ENCODE peak calls at places on chromosomes 13 and 19, in seven cellular contexts. I is HL-60, P is adrenal gland, E is breast epithelium, T is neural progenitor cell, B is upper lobe of left lung, Y is cardiac muscle cell. A is an unnamed sample.

GRCh38 chr13:79211377-79211776 is 194.7 kb downstream of the RBM26 start:
- DNase-seq in Y (no peak), T (no peak), P (no peak), I (peak; percentile 52), B (no peak), E (no peak), A (no peak)

GRCh38 chr19:21094347-21095025 is 12.5 kb downstream of the ZNF714 start:
- DNase-seq in T (no peak), Y (no peak), B (no peak), E (no peak), I (no peak), P (no peak), A (no peak)

GRCh38 chr19:3005345-3005744 is 23.7 kb downstream of the TLE2 start:
- DNase-seq in Y (no peak), T (no peak), I (no peak), P (no peak), E (no peak), B (no peak), A (no peak)

GRCh38 chr13:110092869-110093268 is 214.1 kb downstream of the COL4A1 start:
- DNase-seq in Y (no peak), I (no peak), B (no peak), P (no peak), E (no peak), T (no peak), A (no peak)

GRCh38 chr19:36771275-36772231 is 1.1 kb downstream of the ZNF850 start:
- DNase-seq in B (no peak), I (peak; percentile 63), P (peak; percentile 79), E (peak; percentile 62), T (peak; percentile 71), Y (peak; percentile 97), A (peak; percentile 70)

GRCh38 chr19:46648070-46648960 is 12.3 kb upstream of the GNG8 start:
- DNase-seq in T (no peak), P (no peak), Y (no peak), B (peak; percentile 70), I (no peak), E (no peak), A (no peak)

GRCh38 chr13:104408733-104409132 is 1342.5 kb upstream of the SLC10A2 start:
- DNase-seq in I (no peak), B (no peak), P (no peak), T (no peak), E (no peak), Y (no peak), A (no peak)

GRCh38 chr19:16566161-16566560 is 6.1 kb downstream of the SLC35E1 start:
- DNase-seq in Y (no peak), B (no peak), E (peak; percentile 45), P (no peak), T (no peak), I (no peak), A (no peak)

GRCh38 chr13:100363351-100363750 is 225.2 kb downstream of the GGACT start:
- DNase-seq in T (no peak), B (no peak), I (no peak), Y (no peak), E (no peak), P (no peak), A (no peak)

GRCh38 chr13:76339649-76340048 is 546.6 kb downstream of the KCTD12 start:
- DNase-seq in T (no peak), B (no peak), P (no peak), I (no peak), E (no peak), Y (no peak), A (no peak)

GRCh38 chr13:32969516-32969941 is 46.7 kb upstream of the KL start:
- DNase-seq in P (peak; percentile 53), Y (no peak), E (no peak), B (no peak), T (no peak), I (no peak), A (no peak)

GRCh38 chr13:76210262-76210661 is 574.1 kb downstream of the LMO7 start:
- DNase-seq in B (no peak), I (no peak), P (no peak), Y (peak; percentile 39), T (no peak), E (no peak), A (peak; percentile 47)

GRCh38 chr13:89383891-89384290 is 1712.7 kb downstream of the SLITRK5 start:
- DNase-seq in P (no peak), Y (no peak), I (no peak), T (no peak), E (no peak), B (no peak), A (no peak)

GRCh38 chr13:110062077-110062776 is 244.7 kb downstream of the COL4A1 start:
- DNase-seq in Y (no peak), I (no peak), E (peak; percentile 38), P (no peak), B (peak; percentile 23), T (no peak), A (peak; percentile 52)

GRCh38 chr19:36526581-36526980 is 1.5 kb downstream of the ZNF260 start:
- DNase-seq in I (no peak), B (no peak), E (no peak), Y (no peak), T (no peak), P (no peak), A (no peak)

GRCh38 chr13:73428137-73428536 is 369.3 kb downstream of the KLF5 start:
- DNase-seq in E (no peak), I (no peak), P (no peak), Y (no peak), B (no peak), T (no peak), A (no peak)

GRCh38 chr13:113832204-113832603 is 31.7 kb downstream of the GAS6 start:
- DNase-seq in B (peak; percentile 76), E (no peak), P (no peak), I (no peak), T (no peak), Y (no peak), A (no peak)

GRCh38 chr13:75480691-75481175 is 1.2 kb downstream of the TBC1D4 start:
- DNase-seq in E (peak; percentile 83), T (peak; percentile 65), B (peak; percentile 88), P (peak; percentile 75), Y (peak; percentile 56), I (no peak), A (peak; percentile 44)

GRCh38 chr13:75494491-75494890 is 12.5 kb upstream of the TBC1D4 start:
- DNase-seq in P (no peak), I (no peak), B (no peak), Y (no peak), E (no peak), T (no peak), A (no peak)

GRCh38 chr19:31102674-31103073 is 246.6 kb downstream of the TSHZ3 start:
- DNase-seq in P (no peak), T (no peak), Y (no peak), I (no peak), E (no peak), B (no peak), A (no peak)

GRCh38 chr19:38361633-38362075 is 12.7 kb upstream of the PSMD8 start:
- DNase-seq in I (no peak), B (peak; percentile 92), P (peak; percentile 80), Y (peak; percentile 92), E (peak; percentile 75), T (peak; percentile 97), A (peak; percentile 76)

GRCh38 chr13:40096357-40096911 is 441.0 kb downstream of the COG6 start:
- DNase-seq in Y (no peak), B (no peak), T (peak; percentile 26), P (no peak), E (no peak), I (no peak), A (no peak)

GRCh38 chr19:55487884-55488687 is at the start of gene SSC5D:
- DNase-seq in E (no peak), P (peak; percentile 60), B (no peak), Y (no peak), I (peak; percentile 35), T (peak; percentile 61), A (no peak)

GRCh38 chr13:79483302-79483701 is 2.3 kb downstream of the NDFIP2 start:
- DNase-seq in P (no peak), B (no peak), E (no peak), I (no peak), Y (no peak), T (no peak), A (no peak)

GRCh38 chr13:106275441-106276032 is 259.9 kb downstream of the EFNB2 start:
- DNase-seq in E (no peak), P (no peak), I (no peak), B (no peak), T (no peak), Y (no peak), A (no peak)

GRCh38 chr19:33226550-33227241 is 1.0 kb upstream of the SLC7A10 start:
- DNase-seq in P (no peak), T (peak; percentile 76), I (no peak), Y (no peak), B (peak; percentile 90), E (no peak), A (no peak)

GRCh38 chr19:41959056-41960053 is at the start of gene RABAC1:
- DNase-seq in E (peak; percentile 83), Y (peak; percentile 94), I (peak; percentile 82), B (peak; percentile 97), P (peak; percentile 89), T (peak; percentile 97), A (peak; percentile 89)
- TF ChIP-seq CTCF in E (no peak), Y (peak; percentile 16), I (peak; percentile 8), B (peak; percentile 13), P (no peak), T (peak; percentile 46), A (peak; percentile 24)

GRCh38 chr13:24085662-24086061 is 74.9 kb upstream of the SPATA13 start:
- DNase-seq in Y (no peak), B (no peak), P (no peak), E (no peak), I (no peak), T (no peak), A (no peak)
- H3K27ac ChIP-seq in Y (no peak overlapping the region), B (peak overlapping the region; percentile 30), P (no peak overlapping the region), E (no peak overlapping the region), I (no peak overlapping the region), T (no peak overlapping the region), A (no peak overlapping the region)

GRCh38 chr13:22927008-22927393 is 253.8 kb upstream of the SGCG start:
- DNase-seq in I (no peak), T (no peak), B (no peak), E (no peak), P (no peak), Y (no peak), A (no peak)

GRCh38 chr13:22929391-22930126 is 251.2 kb upstream of the SGCG start:
- DNase-seq in T (no peak), I (no peak), B (no peak), E (no peak), Y (no peak), P (no peak), A (no peak)

GRCh38 chr13:22931576-22931975 is 249.2 kb upstream of the SGCG start:
- DNase-seq in E (no peak), I (no peak), B (no peak), Y (no peak), T (no peak), P (no peak), A (no peak)

GRCh38 chr13:22926176-22927007 is 254.4 kb upstream of the SGCG start:
- DNase-seq in P (peak; percentile 71), I (no peak), Y (peak; percentile 2), B (peak; percentile 92), T (peak; percentile 27), E (peak; percentile 26), A (peak; percentile 82)
- H3K4me3 ChIP-seq in P (no peak overlapping the region), I (peak overlapping the region; percentile 21), Y (no peak overlapping the region), B (peak overlapping the region; percentile 39), T (peak overlapping the region; percentile 28), E (peak overlapping the region; percentile 51), A (peak overlapping the region; percentile 63)

DNA sequence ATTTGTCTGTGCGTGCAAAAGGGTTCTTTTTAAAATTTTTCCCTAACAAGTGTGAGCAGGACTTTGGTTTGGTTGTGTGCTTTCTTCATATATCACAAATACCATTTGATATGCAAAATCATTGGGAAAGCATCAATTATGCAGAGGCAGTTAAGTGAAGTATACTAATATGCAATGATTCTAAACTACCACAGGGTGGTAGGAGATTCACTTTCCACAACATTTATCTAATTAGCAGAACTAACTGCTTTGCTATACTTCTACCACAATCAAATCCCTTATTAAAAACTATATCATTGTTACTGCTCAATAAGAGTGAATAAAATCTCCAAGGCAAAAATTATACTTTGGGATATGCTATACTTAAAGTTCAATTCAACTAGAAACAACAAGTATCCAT is 2738.9 kb upstream of the PCDH20 start:
- DNase-seq in B (no peak), I (no peak), Y (no peak), E (no peak), P (no peak), T (no peak), A (no peak)
- TF ChIP-seq CTCF in B (no peak), I (no peak), Y (peak; percentile 42), E (no peak), P (no peak), T (peak; percentile 29), A (no peak)

A was measured in left ventricle myocardium inferior.